ENCODE peak calls at places on chromosomes 7 and 10, in six cellular contexts. N, C, T, R, V and Q are unnamed samples.

GRCh38 chr7:80284848-80285247 is 150.2 kb downstream of the GNAI1 start:
- DNase-seq in N (no peak), C (no peak), T (no peak), R (no peak), V (peak; percentile 77), Q (peak; percentile 38)

GRCh38 chr7:102289051-102289450 is 2.4 kb downstream of the SH2B2 start:
- DNase-seq in N (no peak), C (no peak), T (no peak), R (no peak), V (no peak), Q (no peak)

GRCh38 chr7:8065356-8065813 is 96.8 kb downstream of the GLCCI1 start:
- DNase-seq in N (no peak), C (no peak), T (no peak), R (no peak), V (peak; percentile 80), Q (peak; percentile 24)

GRCh38 chr10:77245953-77246352 is 391.7 kb downstream of the KCNMA1 start:
- DNase-seq in N (no peak), C (no peak), T (no peak), R (no peak), V (peak; percentile 83), Q (no peak)

GRCh38 chr10:60203993-60204618 is 185.6 kb downstream of the ANK3 start:
- DNase-seq in N (no peak), C (no peak), T (peak; percentile 21), R (no peak), V (peak; percentile 65), Q (no peak)

GRCh38 chr10:70360215-70360614 is 22.2 kb downstream of the LRRC20 start:
- DNase-seq in N (no peak), C (no peak), T (no peak), R (no peak), V (no peak), Q (no peak)

GRCh38 chr10:79252450-79252849 is 94.8 kb upstream of the PPIF start:
- DNase-seq in N (no peak), C (no peak), T (no peak), R (no peak), V (no peak), Q (no peak)

GRCh38 chr7:47712416-47712815 is 130.5 kb upstream of the TNS3 start:
- DNase-seq in N (no peak), C (no peak), T (no peak), R (no peak), V (no peak), Q (no peak)

GRCh38 chr7:149621776-149622175 is 124.2 kb upstream of the ZNF746 start:
- DNase-seq in N (no peak), C (peak; percentile 2), T (no peak), R (no peak), V (no peak), Q (no peak)

GRCh38 chr7:130669051-130669700 is 628 bp upstream of the COPG2 start:
- DNase-seq in N (no peak), C (no peak), T (no peak), R (no peak), V (no peak), Q (no peak)

GRCh38 chr10:29987471-29987870 is 71.9 kb downstream of the JCAD start:
- DNase-seq in N (no peak), C (no peak), T (no peak), R (no peak), V (no peak), Q (no peak)

GRCh38 chr10:98405422-98405821 is 9.6 kb downstream of the PYROXD2 start:
- DNase-seq in N (no peak), C (no peak), T (no peak), R (no peak), V (no peak), Q (no peak)

GRCh38 chr10:49679480-49679893 is at the start of gene C10orf53:
- DNase-seq in N (no peak), C (no peak), T (peak; percentile 84), R (no peak), V (peak; percentile 63), Q (no peak)

GRCh38 chr10:101567165-101568006 is 20.7 kb downstream of the POLL start:
- DNase-seq in N (peak; percentile 55), C (peak; percentile 31), T (no peak), R (peak; percentile 41), V (no peak), Q (no peak)

GRCh38 chr7:137789215-137789899 is 57.4 kb downstream of the DGKI start:
- DNase-seq in N (no peak), C (no peak), T (no peak), R (no peak), V (peak; percentile 16), Q (no peak)

GRCh38 chr7:117828831-117829230 is 44.4 kb downstream of the CTTNBP2 start:
- DNase-seq in N (no peak), C (no peak), T (no peak), R (no peak), V (no peak), Q (no peak)

GRCh38 chr10:5479481-5480161 is 19.7 kb downstream of the CALML5 start:
- DNase-seq in N (no peak), C (peak; percentile 31), T (no peak), R (no peak), V (no peak), Q (no peak)

DNA sequence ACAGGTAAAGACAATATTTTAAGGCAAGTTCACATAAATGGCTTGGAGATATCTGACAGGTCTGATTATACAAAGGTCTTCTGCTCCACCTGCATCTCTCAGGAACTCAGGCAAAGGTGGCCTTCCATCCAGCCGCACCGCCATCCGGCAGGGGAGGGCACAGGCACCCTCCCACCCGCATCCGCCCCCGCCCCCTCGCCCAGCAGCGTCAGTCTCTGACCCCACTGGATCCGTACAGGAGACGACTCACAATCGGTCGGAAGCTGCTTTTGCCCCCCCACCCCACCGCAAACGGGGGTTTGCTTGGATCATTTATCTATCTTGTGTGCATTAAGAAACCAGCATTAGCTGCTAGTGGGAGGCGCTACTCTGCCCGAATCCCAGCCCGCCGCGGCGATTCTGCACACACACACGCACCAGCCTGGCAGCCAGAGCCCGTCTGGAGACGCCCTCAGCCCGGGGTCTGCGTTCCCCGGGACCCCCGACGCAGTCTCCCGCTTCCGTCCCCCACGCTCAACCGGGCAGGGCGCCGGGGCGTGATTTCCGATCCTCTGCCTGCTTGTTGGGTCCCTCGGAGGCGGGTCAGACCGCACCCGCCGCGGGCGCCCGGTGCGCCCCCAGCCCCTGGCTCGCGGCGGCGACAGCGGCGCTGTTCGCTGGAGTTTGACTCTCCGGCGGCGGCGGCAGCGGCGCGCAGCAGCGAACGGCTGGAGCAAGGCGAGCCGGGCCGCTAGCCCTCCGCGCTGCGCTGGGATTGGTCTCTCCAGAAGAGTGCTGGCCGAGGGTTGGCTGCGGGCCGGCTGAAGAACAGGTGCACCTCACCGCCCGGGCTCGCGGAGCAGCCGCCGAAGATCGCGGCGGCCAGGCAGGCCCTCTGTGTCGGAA is 820 bp upstream of the NRG3 start:
- DNase-seq in N (peak; percentile 90), C (peak; percentile 47), T (peak; percentile 75), R (peak; percentile 56), V (peak; percentile 73), Q (no peak)
- TF ChIP-seq CTCF in N (no peak), C (no peak), T (no peak), R (no peak), V (no peak), Q (no peak)

DNA sequence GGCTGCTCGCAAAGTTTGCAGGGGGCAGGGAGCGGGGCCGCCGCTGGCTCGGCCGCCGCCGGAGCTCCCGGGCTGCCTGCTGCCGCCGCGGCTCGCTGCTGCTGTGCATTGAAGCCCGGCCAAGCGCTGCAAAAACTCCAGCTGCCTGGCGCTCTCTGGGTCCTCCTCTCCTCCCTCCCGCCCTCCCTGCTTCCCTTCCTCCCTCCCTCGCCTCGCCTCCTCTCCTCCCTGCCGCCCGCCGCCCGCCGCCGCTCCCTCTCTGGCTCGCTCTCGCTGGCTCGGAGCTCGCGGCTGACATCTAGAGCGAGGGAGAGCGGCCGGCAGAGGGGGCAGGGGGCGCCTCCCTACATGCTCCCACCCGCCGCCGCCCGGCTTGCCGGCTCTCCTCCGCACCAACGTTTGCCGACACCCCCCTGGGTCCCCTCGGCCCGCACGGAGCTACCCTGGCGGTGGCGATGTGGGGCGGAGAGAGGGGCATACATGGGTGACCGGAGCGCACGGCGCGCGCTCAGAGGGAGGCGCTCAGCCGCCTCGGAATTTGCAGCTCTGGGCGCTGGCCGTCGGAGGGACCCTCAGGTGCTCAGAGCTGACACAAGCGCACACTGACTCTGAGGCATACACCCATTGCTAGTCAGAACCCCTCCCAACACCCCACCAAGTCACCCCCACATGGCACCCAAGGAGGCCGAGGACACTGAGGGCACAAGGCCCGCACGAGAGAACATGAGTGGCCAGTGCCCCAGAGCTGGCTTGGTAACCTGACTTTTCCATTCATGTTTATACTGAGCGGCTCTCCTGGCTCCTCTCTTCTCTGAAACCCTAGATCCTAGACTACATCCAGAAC is 1.2 kb upstream of the PLXNA4 start:
- DNase-seq in N (peak; percentile 76), C (peak; percentile 56), T (peak; percentile 61), R (peak; percentile 80), V (peak; percentile 80), Q (no peak)
- TF ChIP-seq CTCF in N (no peak), C (no peak), T (peak; percentile 25), R (peak; percentile 6), V (no peak), Q (peak; percentile 9)

DNA sequence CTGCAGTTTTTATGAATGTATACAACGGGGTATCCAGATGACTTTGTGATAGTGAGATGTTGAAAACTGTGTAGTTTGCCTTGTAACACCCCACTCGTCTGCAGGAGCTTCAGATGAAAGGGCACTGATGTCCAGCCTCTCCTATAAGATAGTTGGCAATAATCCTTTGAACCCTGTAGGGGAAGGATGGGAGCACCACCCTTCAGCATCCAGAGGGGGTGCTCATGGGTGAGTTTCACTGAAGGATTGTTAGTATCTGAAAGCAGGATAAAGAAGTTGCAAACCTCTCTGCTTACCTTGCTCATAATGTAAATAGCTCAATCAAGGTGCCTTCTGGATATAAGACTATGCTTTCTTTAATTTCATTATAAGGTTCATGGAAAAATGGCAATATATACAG is 201.5 kb downstream of the TMEM178B start:
- DNase-seq in N (no peak), C (no peak), T (no peak), R (no peak), V (no peak), Q (no peak)
- TF ChIP-seq CTCF in N (no peak), C (no peak), T (no peak), R (no peak), V (no peak), Q (no peak)

GRCh38 chr10:103545366-103545765 is 51.9 kb downstream of the NEURL1 start:
- DNase-seq in N (peak; percentile 54), C (no peak), T (no peak), R (no peak), V (no peak), Q (no peak)

GRCh38 chr10:103543617-103544525 is 50.4 kb downstream of the NEURL1 start:
- DNase-seq in N (peak; percentile 27), C (peak; percentile 33), T (no peak), R (no peak), V (no peak), Q (no peak)

GRCh38 chr10:103544657-103545310 is 51.3 kb downstream of the NEURL1 start:
- DNase-seq in N (peak; percentile 31), C (peak; percentile 43), T (no peak), R (no peak), V (no peak), Q (no peak)

GRCh38 chr10:103540722-103541121 is 47.2 kb downstream of the NEURL1 start:
- DNase-seq in N (peak; percentile 10), C (no peak), T (no peak), R (no peak), V (peak; percentile 14), Q (no peak)

GRCh38 chr10:103542764-103543616 is 49.5 kb downstream of the NEURL1 start:
- DNase-seq in N (peak; percentile 59), C (peak; percentile 55), T (no peak), R (no peak), V (peak; percentile 59), Q (peak; percentile 18)
- TF ChIP-seq CTCF in N (peak; percentile 46), C (peak; percentile 43), T (no peak), R (peak; percentile 10), V (peak; percentile 67), Q (peak; percentile 72)